ENCODE peak calls at places on chromosomes 13 and 19, in five cellular contexts. W is activated effector memory CD4-positive, alpha-beta T cell treated with anti-CD3 and anti-CD28 coated beads, Interleukin-2, amount 50 U/mL, for 16 hours; D is fibroblast of lung; O is nephron progenitor cell; L is ACHN. A is an unnamed sample.

GRCh38 chr13:40017662-40018262 is 362.3 kb downstream of the COG6 start:
- DNase-seq in D (no peak), L (no peak), O (no peak), W (no peak), A (no peak)

GRCh38 chr19:1251233-1251502 is 2.8 kb downstream of the MIDN start:
- DNase-seq in L (peak; percentile 50), O (peak; percentile 49), D (peak; percentile 63), W (no peak), A (peak; percentile 49)

GRCh38 chr13:20901668-20902437 is 693 bp downstream of the XPO4 start:
- DNase-seq in D (peak; percentile 33), O (peak; percentile 57), W (no peak), L (peak; percentile 52), A (no peak)

GRCh38 chr13:79352107-79352506 is 53.9 kb downstream of the RBM26 start:
- DNase-seq in D (no peak), L (no peak), W (no peak), O (no peak), A (peak; percentile 20)

GRCh38 chr19:39514840-39515550 is at the start of gene SELENOV:
- DNase-seq in W (no peak), O (peak; percentile 72), D (no peak), L (no peak), A (no peak)

GRCh38 chr13:37934339-37935191 is 65.0 kb upstream of the TRPC4 start:
- DNase-seq in L (no peak), O (no peak), D (no peak), W (no peak), A (no peak)

GRCh38 chr19:34041922-34042521 is 130.3 kb upstream of the LSM14A start:
- DNase-seq in D (peak; percentile 37), W (peak; percentile 90), O (peak; percentile 77), L (peak; percentile 50), A (peak; percentile 69)

GRCh38 chr13:28356506-28357064 is 138.3 kb downstream of the FLT1 start:
- DNase-seq in W (no peak), L (no peak), D (no peak), O (no peak), A (no peak)

GRCh38 chr19:41302624-41303351 is 7.2 kb upstream of the CCDC97 start:
- DNase-seq in O (no peak), W (peak; percentile 87), L (no peak), D (no peak), A (no peak)

GRCh38 chr19:40398417-40399056 is 8.6 kb upstream of the HIPK4 start:
- DNase-seq in W (peak; percentile 81), D (no peak), L (no peak), O (peak; percentile 56), A (peak; percentile 25)

GRCh38 chr19:46081928-46082727 is 41.3 kb upstream of the IGFL4 start:
- DNase-seq in O (peak; percentile 13), W (no peak), L (peak; percentile 64), D (peak; percentile 70), A (peak; percentile 46)

GRCh38 chr13:32164622-32165268 is 133.2 kb downstream of the FRY start:
- DNase-seq in L (peak; percentile 81), W (no peak), D (peak; percentile 80), O (peak; percentile 42), A (peak; percentile 73)

GRCh38 chr13:38103851-38104250 is 234.3 kb upstream of the TRPC4 start:
- DNase-seq in W (no peak), L (no peak), D (no peak), O (no peak), A (no peak)

GRCh38 chr13:91482427-91482826 is 84.0 kb downstream of the GPC5 start:
- DNase-seq in W (no peak), D (no peak), L (no peak), O (peak; percentile 6), A (peak; percentile 34)

GRCh38 chr13:54958781-54959180 is 1930.2 kb downstream of the OLFM4 start:
- DNase-seq in L (no peak), O (no peak), W (no peak), D (no peak), A (no peak)

GRCh38 chr19:39936622-39937021 is 2.2 kb upstream of the FCGBP start:
- DNase-seq in W (no peak), D (no peak), L (no peak), O (no peak), A (no peak)

GRCh38 chr13:98175823-98176222 is 1.2 kb downstream of the RNF113B start:
- DNase-seq in O (no peak), W (no peak), L (no peak), D (peak; percentile 15), A (no peak)

GRCh38 chr13:78487707-78488106 is 115.6 kb downstream of the POU4F1 start:
- DNase-seq in D (no peak), W (no peak), L (no peak), O (no peak), A (no peak)

GRCh38 chr19:46442808-46443450 is 14.2 kb upstream of the PNMA8C start:
- DNase-seq in O (no peak), L (peak; percentile 71), D (peak; percentile 76), W (no peak), A (peak; percentile 59)

GRCh38 chr13:28268800-28269223 is 130.5 kb downstream of the PAN3 start:
- DNase-seq in L (no peak), O (no peak), D (no peak), W (no peak), A (no peak)

GRCh38 chr19:19652482-19653295 is 9.2 kb upstream of the GMIP start:
- DNase-seq in O (no peak), D (no peak), W (no peak), L (peak; percentile 6), A (no peak)

GRCh38 chr19:17725422-17726078 is 6.3 kb downstream of the MAP1S start:
- DNase-seq in D (no peak), L (no peak), W (no peak), O (no peak), A (no peak)